ENCODE peak calls at places on chromosomes 16 and 17, in four cellular contexts. D is WTC11, Q is lower leg skin, O is Peyer's patch. X is an unnamed sample.

GRCh38 chr16:11848842-11849241 is 2.5 kb downstream of the RSL1D1 start:
- DNase-seq in D (no peak), Q (no peak), O (no peak), X (no peak)

GRCh38 chr17:1724351-1724868 is at the start of gene WDR81:
- DNase-seq in O (peak), Q (peak), D (peak), X (peak)

GRCh38 chr17:1110524-1110843 is 69.3 kb downstream of the ABR start:
- DNase-seq in Q (no peak), D (no peak), O (no peak), X (no peak)

GRCh38 chr17:48985436-48986245 is 11.5 kb upstream of the IGF2BP1 start:
- DNase-seq in O (no peak), Q (no peak), D (no peak), X (no peak)

GRCh38 chr16:83023640-83024039 is 396.9 kb downstream of the CDH13 start:
- DNase-seq in D (no peak), Q (no peak), O (no peak), X (no peak)

GRCh38 chr17:4946312-4946976 is 1.9 kb downstream of the PFN1 start:
- DNase-seq in O (no peak), D (no peak), Q (no peak), X (no peak)

GRCh38 chr16:30185141-30185682 is 1.8 kb downstream of the CORO1A start:
- DNase-seq in Q (no peak), O (no peak), D (no peak), X (no peak)

GRCh38 chr16:19549688-19550087 is 5.8 kb upstream of the VPS35L start:
- DNase-seq in Q (no peak), D (no peak), O (no peak), X (no peak)

DNA sequence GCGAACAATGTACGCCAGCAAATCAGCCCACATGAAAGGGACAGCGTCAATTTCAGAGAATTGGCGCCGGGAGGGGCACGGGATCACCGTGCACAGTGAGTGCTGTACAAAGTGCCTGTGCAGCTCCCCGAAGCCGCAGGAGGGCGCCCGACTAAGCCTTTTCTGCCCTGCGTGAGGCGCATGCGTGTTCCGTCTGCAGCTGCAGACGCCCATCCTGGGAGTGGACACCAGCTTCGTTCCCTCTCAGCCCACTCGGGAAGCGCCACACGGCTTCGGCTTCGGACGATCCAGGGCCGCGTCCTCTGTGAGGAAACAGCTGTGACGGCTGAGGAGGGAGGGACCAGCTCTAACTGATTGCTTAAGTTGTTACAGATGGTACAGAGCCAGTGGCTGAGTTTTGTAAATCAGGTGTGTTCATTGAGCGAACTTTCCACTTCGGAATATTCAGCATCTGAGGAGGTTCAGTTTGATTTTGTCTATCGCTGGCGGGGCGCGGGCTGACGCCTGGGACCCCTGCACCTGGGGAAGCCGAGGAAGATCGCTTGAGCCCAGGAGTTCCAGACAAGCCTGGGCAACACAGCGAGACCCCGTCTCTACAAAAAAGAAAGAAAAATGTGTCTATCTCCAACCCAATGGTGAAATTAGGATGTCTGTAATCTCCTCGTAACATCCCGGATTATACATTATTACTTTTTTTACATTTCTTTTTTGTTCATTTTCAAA is 15.4 kb upstream of the ZNF287 start:
- DNase-seq in D (peak), O (peak), Q (peak), X (peak)
- TF ChIP-seq CTCF in D (peak), O (peak), Q (no peak), X (peak)

GRCh38 chr17:55527520-55528118 is 16.4 kb upstream of the SMIM36 start:
- DNase-seq in D (peak), O (no peak), Q (peak), X (peak)
- TF ChIP-seq CTCF in D (no peak), O (no peak), Q (no peak), X (peak)

GRCh38 chr16:88681084-88681680 is 5.1 kb downstream of the SNAI3 start:
- DNase-seq in O (peak), Q (no peak), D (peak), X (no peak)
- TF ChIP-seq CTCF in O (peak), Q (no peak), D (peak), X (peak)

DNA sequence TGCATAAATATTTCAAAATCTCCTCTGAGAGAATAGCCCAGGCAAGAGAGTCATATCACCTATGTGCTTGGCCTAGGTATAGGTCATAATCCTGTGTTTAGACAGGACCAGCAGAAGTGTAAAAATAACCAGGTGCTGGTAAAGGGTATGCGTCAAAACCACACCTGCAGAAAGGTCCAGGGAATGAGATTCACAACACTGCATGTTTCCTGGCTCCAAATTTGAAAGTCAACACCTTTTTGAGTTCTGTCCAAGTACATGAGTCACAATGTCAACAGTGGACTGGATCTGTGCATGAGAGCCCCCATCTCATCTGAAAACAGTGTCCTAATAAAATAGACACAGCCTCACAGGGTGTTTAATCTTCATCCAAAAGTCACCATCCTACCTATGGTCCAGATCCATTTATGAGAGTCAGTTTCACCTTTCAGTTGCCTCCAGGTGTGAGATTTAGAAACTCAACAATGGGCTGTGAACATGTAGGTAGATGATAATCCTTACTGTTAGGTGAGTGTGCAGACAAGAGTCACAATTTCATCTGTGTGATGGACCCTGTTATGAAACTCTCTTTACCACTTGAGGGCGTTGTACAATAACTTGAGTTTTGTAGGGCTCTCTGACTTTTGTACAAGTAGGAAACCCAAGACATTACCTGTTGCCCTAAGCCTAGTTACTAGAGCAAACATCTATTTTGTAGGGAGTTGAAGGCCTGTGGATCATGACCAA is 2100.7 kb downstream of the TP53TG3F start:
- DNase-seq in Q (no peak), D (no peak), O (no peak), X (no peak)
- TF ChIP-seq CTCF in Q (no peak), D (no peak), O (no peak), X (no peak)

GRCh38 chr17:31401456-31402254 is 10.2 kb downstream of the RAB11FIP4 start:
- DNase-seq in D (peak), O (no peak), Q (no peak), X (no peak)

GRCh38 chr17:31400481-31400950 is 9.0 kb downstream of the RAB11FIP4 start:
- DNase-seq in O (no peak), D (peak), Q (no peak), X (no peak)

GRCh38 chr17:31408586-31408985 is 17.1 kb downstream of the RAB11FIP4 start:
- DNase-seq in D (no peak), Q (no peak), O (no peak), X (no peak)

GRCh38 chr17:31404028-31404949 is 12.8 kb downstream of the RAB11FIP4 start:
- DNase-seq in D (peak), O (no peak), Q (no peak), X (no peak)

GRCh38 chr17:31405941-31406371 is 14.5 kb downstream of the RAB11FIP4 start:
- DNase-seq in Q (no peak), D (peak), O (no peak), X (no peak)
- TF ChIP-seq CTCF in Q (no peak), D (no peak), O (no peak), X (no peak)

DNA sequence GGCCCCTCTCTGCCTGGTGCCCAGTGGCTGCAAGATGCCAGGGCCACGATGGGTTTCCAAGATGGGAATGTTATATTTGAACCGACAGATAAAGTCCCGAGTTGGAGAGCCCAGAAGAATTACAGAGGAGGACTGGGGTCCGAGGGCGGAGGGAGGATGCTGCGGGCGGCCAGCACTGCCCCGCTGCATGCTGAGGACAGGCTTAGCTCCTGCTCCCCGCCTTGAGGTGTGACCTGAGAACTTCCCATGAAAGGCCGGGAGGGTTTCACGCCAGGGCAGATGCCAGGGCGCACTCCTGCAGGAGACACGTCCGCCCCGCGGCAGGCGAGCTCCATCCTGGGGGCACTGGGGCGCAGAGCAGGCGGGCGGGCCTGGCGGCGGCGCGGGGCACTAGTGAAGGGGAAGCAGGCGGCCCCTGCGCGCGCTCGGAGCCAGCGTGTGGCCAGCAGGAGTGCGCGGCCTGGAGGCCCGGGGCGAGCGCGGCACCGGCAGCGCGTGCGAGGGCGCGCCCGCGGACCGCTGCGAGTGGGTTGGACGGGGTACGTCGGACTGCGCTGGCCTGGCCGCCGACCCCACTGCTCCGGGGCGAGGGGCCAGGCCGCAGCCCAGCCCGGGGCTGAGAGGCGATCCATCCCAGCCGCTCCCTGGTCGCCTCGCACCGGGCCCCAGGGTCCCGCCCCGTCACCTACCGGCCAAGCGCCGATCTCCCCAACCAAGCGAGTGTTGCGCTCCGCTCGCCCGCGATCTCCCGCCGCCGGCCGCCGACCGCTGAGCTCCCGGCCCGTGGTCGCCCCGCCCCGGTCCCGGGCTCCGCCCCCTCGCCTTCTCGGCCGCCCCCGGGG is at the start of gene MAP3K14:
- DNase-seq in Q (no peak), O (no peak), D (peak), X (peak)
- TF ChIP-seq CTCF in Q (no peak), O (no peak), D (no peak), X (peak)

GRCh38 chr17:11797803-11798202 is 199.5 kb downstream of the ZNF18 start:
- DNase-seq in D (peak), Q (no peak), O (no peak), X (no peak)
- TF ChIP-seq CTCF in D (no peak), Q (no peak), O (no peak), X (peak)

X was measured in neural crest cell.